ENCODE peak calls at places on chromosomes 5 and 9, in four cellular contexts. Q is lower leg skin, W is suprapubic skin, E is gastrocnemius medialis. T is an unnamed sample.

GRCh38 chr5:37789991-37790390 is 49.9 kb downstream of the GDNF start:
- DNase-seq in W (no peak), E (no peak), Q (no peak), T (no peak)

GRCh38 chr9:83937861-83938455 is 16.7 kb upstream of the KIF27 start:
- DNase-seq in E (no peak), W (no peak), Q (no peak), T (peak; percentile 50)

GRCh38 chr5:33608476-33609026 is 167.8 kb downstream of the TARS1 start:
- DNase-seq in E (no peak), Q (no peak), W (no peak), T (no peak)

GRCh38 chr5:127936439-127936972 is 147.1 kb upstream of the SLC12A2 start:
- DNase-seq in E (no peak), Q (no peak), W (no peak), T (no peak)

GRCh38 chr9:87195306-87195705 is 248.0 kb upstream of the GAS1 start:
- DNase-seq in E (no peak), W (no peak), Q (no peak), T (no peak)

GRCh38 chr5:116375926-116376325 is 198.7 kb downstream of the SEMA6A start:
- DNase-seq in Q (no peak), E (peak; percentile 81), W (no peak), T (no peak)

GRCh38 chr5:158998911-158999705 is 100.6 kb downstream of the EBF1 start:
- DNase-seq in W (no peak), E (no peak), Q (no peak), T (no peak)

GRCh38 chr5:42982107-42982622 is 58.0 kb downstream of the ANXA2R start:
- DNase-seq in Q (no peak), W (no peak), E (no peak), T (no peak)

GRCh38 chr9:136997830-136998234 is 1.5 kb upstream of the CLIC3 start:
- DNase-seq in W (no peak), Q (no peak), E (no peak), T (no peak)

GRCh38 chr9:5442400-5443011 is 4.8 kb upstream of the PLGRKT start:
- DNase-seq in W (no peak), E (no peak), Q (no peak), T (no peak)

GRCh38 chr5:106195679-106196078 is 1475.1 kb downstream of the EFNA5 start:
- DNase-seq in E (no peak), Q (no peak), W (no peak), T (no peak)

GRCh38 chr9:106929471-106930198 is 66.7 kb downstream of the ZNF462 start:
- DNase-seq in Q (no peak), W (no peak), E (no peak), T (no peak)

GRCh38 chr5:36442796-36443195 is 141.1 kb upstream of the RANBP3L start:
- DNase-seq in Q (no peak), W (no peak), E (no peak), T (peak; percentile 20)

GRCh38 chr9:33025572-33026347 is 687 bp downstream of the DNAJA1 start:
- DNase-seq in Q (peak; percentile 51), E (peak; percentile 16), W (peak; percentile 82), T (no peak)

GRCh38 chr5:76685598-76686169 is 30.2 kb upstream of the F2R start:
- DNase-seq in E (no peak), Q (no peak), W (no peak), T (no peak)

GRCh38 chr5:143065185-143065584 is 295.0 kb downstream of the ARHGAP26 start:
- DNase-seq in Q (no peak), E (no peak), W (no peak), T (no peak)

GRCh38 chr5:178826216-178826615 is 33.5 kb upstream of the ZNF354B start:
- DNase-seq in Q (no peak), W (no peak), E (no peak), T (no peak)

GRCh38 chr9:36796671-36797419 is 224.2 kb downstream of the MELK start:
- DNase-seq in Q (no peak), W (no peak), E (no peak), T (no peak)

GRCh38 chr5:38780950-38781349 is 64.9 kb upstream of the OSMR start:
- DNase-seq in E (peak; percentile 55), Q (peak; percentile 63), W (peak; percentile 90), T (no peak)

GRCh38 chr9:122445155-122445749 is 32.5 kb downstream of the OR1J1 start:
- DNase-seq in Q (no peak), W (no peak), E (no peak), T (no peak)

GRCh38 chr5:174065528-174066189 is 20.2 kb downstream of the NSG2 start:
- DNase-seq in Q (no peak), E (no peak), W (no peak), T (no peak)

GRCh38 chr5:6827815-6828214 is 114.6 kb downstream of the TENT4A start:
- DNase-seq in E (no peak), Q (no peak), W (no peak), T (peak; percentile 28)

GRCh38 chr5:120527251-120527650 is 63.2 kb downstream of the PRR16 start:
- DNase-seq in E (no peak), Q (no peak), W (no peak), T (no peak)

DNA sequence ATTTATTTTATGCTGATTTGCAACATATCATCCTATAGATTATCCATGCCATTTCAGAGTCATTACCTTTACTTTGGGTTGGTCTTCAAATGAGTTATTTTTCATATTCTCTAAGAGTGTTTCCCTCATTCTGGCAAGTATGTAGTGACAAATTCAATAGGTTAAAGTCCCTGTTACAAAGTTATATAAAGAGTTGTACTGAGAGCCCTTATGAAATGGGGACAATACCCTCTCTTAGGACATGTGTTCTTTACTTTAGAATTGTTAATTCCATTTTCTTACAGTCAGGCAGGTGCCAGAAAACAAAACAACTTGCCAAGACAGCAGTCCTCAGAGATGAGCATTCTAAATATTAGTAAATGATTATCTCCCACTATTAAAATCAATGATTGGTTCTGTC is 6.0 kb downstream of the ALDH1A1 start:
- DNase-seq in Q (no peak), E (no peak), W (no peak), T (no peak)
- TF ChIP-seq POLR2A in Q (no peak), E (no peak), W (no peak), T (no peak)

GRCh38 chr5:100905259-100905914 is 2.3 kb upstream of the ST8SIA4 start:
- DNase-seq in Q (no peak), W (no peak), E (no peak), T (no peak)

GRCh38 chr5:100902406-100903035 is 561 bp downstream of the ST8SIA4 start:
- DNase-seq in Q (no peak), W (no peak), E (no peak), T (no peak)

GRCh38 chr5:100904259-100904822 is 1.3 kb upstream of the ST8SIA4 start:
- DNase-seq in Q (no peak), W (peak; percentile 75), E (no peak), T (no peak)

GRCh38 chr5:100901851-100902341 is 1.2 kb downstream of the ST8SIA4 start:
- DNase-seq in E (no peak), W (peak; percentile 77), Q (peak; percentile 50), T (no peak)

GRCh38 chr5:100903036-100903887 is at the start of gene ST8SIA4:
- DNase-seq in Q (peak; percentile 74), E (peak; percentile 42), W (peak; percentile 93), T (peak; percentile 19)
- TF ChIP-seq POLR2A in Q (no peak), E (peak; percentile 41), W (no peak), T (no peak)

GRCh38 chr5:157721159-157721558 is 10.1 kb upstream of the THG1L start:
- DNase-seq in E (no peak), Q (no peak), W (no peak), T (no peak)
- TF ChIP-seq POLR2A in E (no peak), Q (no peak), W (no peak), T (no peak)

DNA sequence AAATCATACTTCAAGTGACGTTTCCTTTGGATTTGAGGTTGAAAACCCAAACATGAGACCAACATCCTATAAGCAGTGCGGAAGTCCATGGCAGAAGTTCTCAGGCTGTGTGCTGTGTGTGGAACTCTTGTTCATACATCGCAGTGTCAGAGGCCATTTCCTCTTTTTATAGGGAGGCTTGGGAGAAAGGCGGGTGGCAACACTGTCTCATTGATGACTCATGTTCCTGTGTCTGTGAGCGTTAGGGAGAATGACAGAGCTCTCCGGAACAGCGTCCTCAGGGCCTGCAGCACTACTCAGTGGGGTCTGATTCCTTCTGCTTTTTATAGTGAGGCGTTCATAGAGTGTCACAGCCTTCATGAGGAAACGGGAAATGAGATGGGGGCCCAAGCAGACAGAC is 98.8 kb upstream of the BASP1 start:
- DNase-seq in E (peak; percentile 11), Q (peak; percentile 64), W (no peak), T (peak; percentile 92)
- TF ChIP-seq POLR2A in E (no peak), Q (no peak), W (no peak), T (no peak)